ENCODE peak calls at places on chromosomes 16 and 17, in five cellular contexts. One of them, this sample, is unnamed.
A peak's percentile ranks its signal among the peaks of the same experiment; 100 is the strongest.

GRCh38 chr16:28298511-28298878 is 6.2 kb downstream of the SBK1 start:
- DNase-seq in HepG2: no peak
- DNase-seq in K562: no peak
- DNase-seq in GM12878: no peak
- DNase-seq in WTC11: peak; percentile 58
- DNase-seq in this sample: no peak

GRCh38 chr17:59840908-59841666 is 51.7 kb downstream of the TUBD1 start:
- DNase-seq in HepG2: no peak
- DNase-seq in GM12878: no peak
- DNase-seq in WTC11: no peak
- DNase-seq in K562: no peak
- DNase-seq in this sample: peak; percentile 78

GRCh38 chr16:65781363-65781762 is 585.1 kb upstream of the CDH5 start:
- DNase-seq in HepG2: no peak
- DNase-seq in K562: peak; percentile 17
- DNase-seq in WTC11: no peak
- DNase-seq in GM12878: no peak
- DNase-seq in this sample: no peak

GRCh38 chr16:35750701-35751104 is 2291.3 kb downstream of the TP53TG3F start:
- DNase-seq in GM12878: no peak
- DNase-seq in HepG2: no peak
- DNase-seq in WTC11: no peak
- DNase-seq in K562: no peak
- DNase-seq in this sample: no peak

GRCh38 chr17:65013613-65014391 is 42.7 kb downstream of the GNA13 start:
- DNase-seq in HepG2: peak; percentile 28
- DNase-seq in GM12878: no peak
- DNase-seq in K562: no peak
- DNase-seq in WTC11: no peak
- DNase-seq in this sample: no peak

GRCh38 chr17:76485569-76485968 is 15.7 kb downstream of the RHBDF2 start:
- DNase-seq in K562: no peak
- DNase-seq in GM12878: no peak
- DNase-seq in HepG2: no peak
- DNase-seq in WTC11: no peak
- DNase-seq in this sample: no peak

GRCh38 chr16:28891964-28892890 is 13.9 kb downstream of the ATP2A1 start:
- DNase-seq in WTC11: no peak
- DNase-seq in K562: no peak
- DNase-seq in GM12878: no peak
- DNase-seq in HepG2: no peak
- DNase-seq in this sample: no peak

GRCh38 chr17:47844230-47844629 is 3.2 kb upstream of the SCRN2 start:
- DNase-seq in HepG2: peak; percentile 73
- DNase-seq in GM12878: no peak
- DNase-seq in K562: peak; percentile 37
- DNase-seq in WTC11: no peak
- DNase-seq in this sample: no peak

GRCh38 chr17:32910769-32911168 is 17.2 kb upstream of the TMEM98 start:
- DNase-seq in WTC11: no peak
- DNase-seq in K562: peak; percentile 43
- DNase-seq in HepG2: no peak
- DNase-seq in GM12878: no peak
- DNase-seq in this sample: no peak

GRCh38 chr17:66337268-66337667 is 34.9 kb downstream of the PRKCA start:
- DNase-seq in K562: no peak
- DNase-seq in WTC11: no peak
- DNase-seq in HepG2: no peak
- DNase-seq in GM12878: no peak
- DNase-seq in this sample: no peak

GRCh38 chr17:50501054-50501453 is 7.2 kb upstream of the MYCBPAP start:
- DNase-seq in K562: peak; percentile 41
- DNase-seq in WTC11: no peak
- DNase-seq in GM12878: no peak
- DNase-seq in HepG2: peak; percentile 73
- DNase-seq in this sample: no peak

GRCh38 chr17:69733171-69734014 is 318.9 kb downstream of the MAP2K6 start:
- DNase-seq in WTC11: no peak
- DNase-seq in GM12878: no peak
- DNase-seq in HepG2: no peak
- DNase-seq in K562: no peak
- DNase-seq in this sample: peak; percentile 26

GRCh38 chr17:80028030-80028429 is 7.6 kb downstream of the TBC1D16 start:
- DNase-seq in GM12878: no peak
- DNase-seq in K562: no peak
- DNase-seq in WTC11: no peak
- DNase-seq in HepG2: no peak
- DNase-seq in this sample: no peak

GRCh38 chr16:66359811-66360608 is 6.5 kb upstream of the CDH5 start:
- DNase-seq in HepG2: no peak
- DNase-seq in K562: no peak
- DNase-seq in WTC11: no peak
- DNase-seq in GM12878: no peak
- DNase-seq in this sample: no peak

GRCh38 chr17:70168044-70168978 is 1.0 kb upstream of the KCNJ2 start:
- DNase-seq in K562: peak; percentile 19
- DNase-seq in GM12878: no peak
- DNase-seq in HepG2: no peak
- DNase-seq in WTC11: peak; percentile 65
- DNase-seq in this sample: peak; percentile 80

GRCh38 chr17:65495255-65496060 is 66.0 kb downstream of the AXIN2 start:
- DNase-seq in GM12878: no peak
- DNase-seq in K562: no peak
- DNase-seq in WTC11: peak; percentile 80
- DNase-seq in HepG2: no peak
- DNase-seq in this sample: no peak

GRCh38 chr17:15966879-15967248 is 21.9 kb downstream of the ADORA2B start:
- DNase-seq in WTC11: peak; percentile 66
- DNase-seq in K562: no peak
- DNase-seq in GM12878: no peak
- DNase-seq in HepG2: peak; percentile 35
- DNase-seq in this sample: no peak

GRCh38 chr16:31143889-31144148 is 6.0 kb downstream of the PRSS36 start:
- DNase-seq in HepG2: no peak
- DNase-seq in WTC11: no peak
- DNase-seq in GM12878: no peak
- DNase-seq in K562: no peak
- DNase-seq in this sample: no peak

GRCh38 chr16:89115216-89115949 is 21.7 kb downstream of the ACSF3 start:
- DNase-seq in HepG2: no peak
- DNase-seq in GM12878: peak; percentile 67
- DNase-seq in K562: peak; percentile 49
- DNase-seq in WTC11: no peak
- DNase-seq in this sample: no peak

GRCh38 chr17:20952183-20952582 is 90.6 kb downstream of the USP22 start:
- DNase-seq in HepG2: no peak
- DNase-seq in K562: no peak
- DNase-seq in GM12878: no peak
- DNase-seq in WTC11: no peak
- DNase-seq in this sample: no peak

GRCh38 chr16:78377312-78377711 is 277.9 kb downstream of the WWOX start:
- DNase-seq in K562: no peak
- DNase-seq in WTC11: no peak
- DNase-seq in GM12878: no peak
- DNase-seq in HepG2: no peak
- DNase-seq in this sample: no peak

GRCh38 chr17:5065227-5065744 is 13.0 kb upstream of the ZFP3 start:
- DNase-seq in HepG2: no peak
- DNase-seq in K562: no peak
- DNase-seq in GM12878: no peak
- DNase-seq in WTC11: no peak
- DNase-seq in this sample: no peak

GRCh38 chr17:1959871-1960569 is 65.1 kb downstream of the RTN4RL1 start:
- DNase-seq in GM12878: no peak
- DNase-seq in WTC11: no peak
- DNase-seq in HepG2: no peak
- DNase-seq in K562: no peak
- DNase-seq in this sample: no peak

GRCh38 chr17:72476575-72476986 is 355.8 kb downstream of the SOX9 start:
- DNase-seq in HepG2: no peak
- DNase-seq in WTC11: peak; percentile 74
- DNase-seq in K562: no peak
- DNase-seq in GM12878: no peak
- DNase-seq in this sample: no peak

GRCh38 chr17:1186923-1187771 is 7.4 kb upstream of the ABR start:
- DNase-seq in HepG2: peak; percentile 63
- DNase-seq in K562: peak; percentile 74
- DNase-seq in WTC11: peak; percentile 90
- DNase-seq in GM12878: no peak
- DNase-seq in this sample: peak; percentile 95

GRCh38 chr17:8965394-8966168 is at the start of gene PIK3R5:
- DNase-seq in WTC11: peak; percentile 92
- DNase-seq in GM12878: no peak
- DNase-seq in K562: peak; percentile 77
- DNase-seq in HepG2: no peak
- DNase-seq in this sample: no peak

GRCh38 chr17:49993423-49994037 is 1.5 kb downstream of the DLX3 start:
- DNase-seq in HepG2: no peak
- DNase-seq in GM12878: no peak
- DNase-seq in WTC11: peak; percentile 55
- DNase-seq in K562: no peak
- DNase-seq in this sample: no peak

GRCh38 chr17:27376637-27377547 is 79.4 kb upstream of the KSR1 start:
- DNase-seq in K562: no peak
- DNase-seq in WTC11: no peak
- DNase-seq in GM12878: no peak
- DNase-seq in HepG2: no peak
- DNase-seq in this sample: peak; percentile 37

GRCh38 chr17:59714255-59714654 is 6.8 kb downstream of the VMP1 start:
- DNase-seq in HepG2: no peak
- DNase-seq in GM12878: no peak
- DNase-seq in WTC11: no peak
- DNase-seq in K562: no peak
- DNase-seq in this sample: no peak

GRCh38 chr16:14263769-14264168 is 192.7 kb downstream of the MRTFB start:
- DNase-seq in GM12878: no peak
- DNase-seq in K562: no peak
- DNase-seq in HepG2: no peak
- DNase-seq in WTC11: no peak
- DNase-seq in this sample: no peak

GRCh38 chr17:29168079-29168758 is 12.0 kb downstream of the MYO18A start:
- DNase-seq in HepG2: no peak
- DNase-seq in GM12878: no peak
- DNase-seq in WTC11: no peak
- DNase-seq in K562: no peak
- DNase-seq in this sample: no peak

GRCh38 chr17:65323055-65323454 is 185.9 kb downstream of the RGS9 start:
- DNase-seq in K562: no peak
- DNase-seq in WTC11: no peak
- DNase-seq in GM12878: no peak
- DNase-seq in HepG2: no peak
- DNase-seq in this sample: peak; percentile 20

GRCh38 chr17:51793686-51794085 is 364.8 kb downstream of the CA10 start:
- DNase-seq in GM12878: no peak
- DNase-seq in K562: no peak
- DNase-seq in WTC11: no peak
- DNase-seq in HepG2: no peak
- DNase-seq in this sample: no peak

GRCh38 chr17:67993153-67993997 is 2.9 kb downstream of the C17orf58 start:
- DNase-seq in HepG2: peak; percentile 68
- DNase-seq in K562: peak; percentile 88
- DNase-seq in WTC11: peak; percentile 76
- DNase-seq in GM12878: no peak
- DNase-seq in this sample: peak; percentile 77

GRCh38 chr17:67993998-67994361 is 2.3 kb downstream of the C17orf58 start:
- DNase-seq in K562: no peak
- DNase-seq in WTC11: no peak
- DNase-seq in GM12878: no peak
- DNase-seq in HepG2: peak; percentile 28
- DNase-seq in this sample: no peak

GRCh38 chr17:67992541-67993152 is 3.6 kb downstream of the C17orf58 start:
- DNase-seq in K562: no peak
- DNase-seq in GM12878: no peak
- DNase-seq in HepG2: no peak
- DNase-seq in WTC11: no peak
- DNase-seq in this sample: no peak

GRCh38 chr17:67995568-67996191 is 589 bp downstream of the C17orf58 start:
- DNase-seq in HepG2: no peak
- DNase-seq in WTC11: peak; percentile 57
- DNase-seq in K562: no peak
- DNase-seq in GM12878: no peak
- DNase-seq in this sample: no peak

GRCh38 chr17:67994827-67995567 is 1.3 kb downstream of the C17orf58 start:
- DNase-seq in WTC11: no peak
- DNase-seq in GM12878: no peak
- DNase-seq in K562: no peak
- DNase-seq in HepG2: no peak
- DNase-seq in this sample: peak; percentile 31
- TF ChIP-seq ESRRA in WTC11: no peak
- TF ChIP-seq ESRRA in GM12878: no peak
- TF ChIP-seq ESRRA in K562: no peak
- TF ChIP-seq ESRRA in HepG2: no peak
- TF ChIP-seq ESRRA in this sample: no peak

GRCh38 chr17:38721802-38722201 is 8.3 kb upstream of the CISD3 start:
- DNase-seq in HepG2: no peak
- DNase-seq in K562: no peak
- DNase-seq in WTC11: no peak
- DNase-seq in GM12878: no peak
- DNase-seq in this sample: no peak
- TF ChIP-seq ESRRA in HepG2: no peak
- TF ChIP-seq ESRRA in K562: no peak
- TF ChIP-seq ESRRA in WTC11: no peak
- TF ChIP-seq ESRRA in GM12878: no peak
- TF ChIP-seq ESRRA in this sample: no peak

GRCh38 chr17:7579839-7580630 is 597 bp downstream of the CD68 start:
- DNase-seq in GM12878: no peak
- DNase-seq in HepG2: no peak
- DNase-seq in WTC11: no peak
- DNase-seq in K562: no peak
- DNase-seq in this sample: no peak
- TF ChIP-seq ESRRA in GM12878: no peak
- TF ChIP-seq ESRRA in HepG2: no peak
- TF ChIP-seq ESRRA in WTC11: no peak
- TF ChIP-seq ESRRA in K562: no peak
- TF ChIP-seq ESRRA in this sample: no peak

DNA sequence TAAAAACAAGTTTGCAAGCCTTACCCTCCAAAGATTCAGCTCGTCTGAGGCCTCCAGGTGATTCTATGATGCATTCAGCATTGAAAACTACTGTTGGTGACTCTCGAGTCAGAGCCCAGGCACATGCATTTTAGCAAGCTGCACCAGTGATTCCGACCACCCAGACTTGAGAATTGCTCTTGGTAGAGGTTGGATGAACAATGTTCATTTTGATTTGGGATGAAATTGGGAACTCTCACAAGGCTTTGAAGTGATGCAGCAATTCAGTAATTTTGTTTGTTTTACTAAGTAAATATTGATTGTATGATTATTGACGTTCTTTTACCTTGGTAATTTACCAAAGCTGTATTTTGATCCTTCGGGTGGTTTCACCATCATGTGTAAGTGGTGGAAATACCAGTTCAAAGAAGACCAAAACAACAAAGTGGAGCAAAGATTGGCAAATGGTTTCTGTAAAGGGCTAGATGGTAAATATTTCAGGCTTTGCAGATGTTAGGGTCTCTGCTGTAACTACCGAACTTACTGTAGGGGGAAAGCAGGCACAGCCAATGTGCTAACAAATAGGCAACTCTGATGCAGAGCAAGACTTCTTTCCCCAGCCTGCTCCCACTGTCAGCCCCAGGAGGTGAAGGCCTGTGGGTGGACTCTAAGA is 11.8 kb downstream of the ALDH3A2 start:
- DNase-seq in WTC11: no peak
- DNase-seq in K562: no peak
- DNase-seq in GM12878: no peak
- DNase-seq in HepG2: peak; percentile 98
- DNase-seq in this sample: no peak
- TF ChIP-seq ESRRA in WTC11: no peak
- TF ChIP-seq ESRRA in K562: no peak
- TF ChIP-seq ESRRA in GM12878: no peak
- TF ChIP-seq ESRRA in HepG2: no peak
- TF ChIP-seq ESRRA in this sample: no peak

This sample was measured in A549.